ENCODE peak calls at places on chromosomes 3 and 15, in five cellular contexts. N is endodermal cell, P is HCT116, O is tibial nerve, G is Caco-2. R is an unnamed sample. For H3K36me3 and H3K9me3, the result is how much of the 10 kb centered on the place peaks cover.

GRCh38 chr3:53274938-53275666 is 19.3 kb upstream of the TKT start:
- DNase-seq in O (no peak), N (peak), G (no peak), P (no peak), R (no peak)

GRCh38 chr3:90091557-90091956 is 984.1 kb downstream of the EPHA3 start:
- DNase-seq in N (peak), O (peak), G (peak), P (no peak), R (peak)

GRCh38 chr15:65189102-65189740 is 4.1 kb upstream of the CLPX start:
- DNase-seq in P (peak), O (peak), N (peak), G (peak), R (peak)

GRCh38 chr3:134034005-134034785 is 4.5 kb upstream of the SLCO2A1 start:
- DNase-seq in O (no peak), N (no peak), G (no peak), P (no peak), R (no peak)

GRCh38 chr3:52530918-52531635 is 2.6 kb downstream of the NT5DC2 start:
- DNase-seq in N (no peak), O (no peak), G (no peak), P (no peak), R (no peak)

GRCh38 chr3:37779289-37780152 is 82.2 kb upstream of the CTDSPL start:
- DNase-seq in P (peak), N (peak), G (peak), O (no peak), R (peak)

GRCh38 chr15:73346735-73347312 is 21.9 kb downstream of the HCN4 start:
- DNase-seq in G (peak), P (peak), N (peak), O (peak), R (peak)

GRCh38 chr3:45689787-45690145 is 570 bp downstream of the SACM1L start:
- DNase-seq in P (no peak), G (no peak), N (no peak), O (no peak), R (no peak)

GRCh38 chr3:78988324-78988723 is 779.5 kb downstream of the ROBO1 start:
- DNase-seq in P (no peak), N (no peak), O (no peak), G (peak), R (no peak)

GRCh38 chr15:31255176-31255510 is 71.5 kb upstream of the KLF13 start:
- DNase-seq in G (no peak), P (no peak), O (no peak), N (no peak), R (no peak)

DNA sequence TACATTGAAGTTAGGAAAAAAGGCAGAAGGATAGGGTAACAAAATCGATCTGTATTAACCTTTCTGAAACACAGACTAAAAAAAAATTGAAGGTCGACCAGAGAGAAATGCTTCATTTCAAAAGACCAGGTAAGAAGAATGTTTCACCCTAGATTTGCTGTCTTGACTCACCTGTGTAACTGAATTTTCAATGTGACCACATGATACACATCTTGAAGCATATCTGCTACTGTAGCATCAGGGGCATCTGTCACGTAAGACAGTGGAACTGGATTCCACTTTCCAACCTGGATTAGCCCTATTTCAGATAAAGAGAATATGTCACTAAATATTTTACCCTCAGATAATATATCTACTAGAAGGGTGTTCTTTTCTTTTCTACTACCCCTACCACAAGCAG is 9.3 kb downstream of the SATB1 start:
- DNase-seq in N (no peak), P (no peak), G (no peak), O (no peak), R (no peak)
- H3K36me3 ChIP-seq in N (half or more), P (under half), G (under half), O (under half), R (under half)

DNA sequence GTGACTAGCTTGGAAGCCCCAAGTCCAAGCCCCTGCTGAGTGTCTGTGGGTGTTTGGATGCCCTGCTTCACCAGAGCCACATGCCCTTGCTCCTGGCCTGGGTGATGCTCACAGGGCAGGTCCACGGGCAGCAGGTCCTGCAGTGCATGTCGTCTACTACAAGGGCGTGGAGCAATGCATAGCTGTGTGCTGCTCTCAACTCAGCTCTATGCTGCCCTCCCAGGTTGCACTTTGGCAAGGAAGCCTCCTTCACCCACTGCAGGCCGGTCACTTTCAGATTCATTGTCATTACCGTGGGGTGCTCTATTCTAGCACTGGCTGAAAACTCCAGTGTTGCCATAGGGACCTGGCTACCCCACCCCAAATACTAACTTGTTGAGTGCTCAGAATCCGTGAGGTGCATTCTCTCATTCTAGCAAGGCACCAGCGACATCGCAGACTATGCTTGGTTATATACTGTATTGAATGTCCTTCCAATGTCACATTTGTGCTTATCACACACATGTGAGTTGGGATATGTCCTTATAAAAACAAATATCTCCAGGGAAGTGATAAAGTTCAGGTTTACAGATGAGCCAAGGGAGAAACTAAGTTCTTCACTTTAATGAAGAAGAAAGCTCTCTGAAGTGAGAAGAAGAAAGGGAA is 51.8 kb downstream of the GRAMD1C start:
- DNase-seq in G (peak), O (no peak), P (no peak), N (peak), R (no peak)
- TF ChIP-seq CTCF in G (no peak), O (no peak), P (no peak), N (peak), R (no peak)

DNA sequence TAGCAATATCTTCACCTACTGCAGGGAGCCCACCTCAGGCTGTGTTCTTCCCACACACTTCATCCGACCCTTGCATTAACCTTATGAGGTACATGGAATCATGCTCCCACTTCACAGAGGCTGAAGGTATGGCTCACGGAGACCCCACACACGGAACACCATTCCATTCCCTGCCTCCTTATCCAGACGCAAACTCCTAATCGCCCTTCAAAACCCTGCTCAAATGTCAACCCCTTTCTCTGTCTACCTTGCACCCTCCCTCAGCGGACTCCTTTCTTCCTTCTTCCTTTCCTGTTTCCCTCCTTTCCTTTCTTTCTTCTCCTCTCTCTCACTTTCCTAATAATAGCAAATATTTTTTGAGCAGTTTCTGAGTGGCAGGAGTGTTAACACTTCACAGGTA is 23.8 kb downstream of the IQSEC1 start:
- DNase-seq in N (no peak), O (no peak), G (no peak), P (no peak), R (no peak)
- H3K9me3 ChIP-seq in N (under half), O (under half), G (under half), P (under half), R (under half)

DNA sequence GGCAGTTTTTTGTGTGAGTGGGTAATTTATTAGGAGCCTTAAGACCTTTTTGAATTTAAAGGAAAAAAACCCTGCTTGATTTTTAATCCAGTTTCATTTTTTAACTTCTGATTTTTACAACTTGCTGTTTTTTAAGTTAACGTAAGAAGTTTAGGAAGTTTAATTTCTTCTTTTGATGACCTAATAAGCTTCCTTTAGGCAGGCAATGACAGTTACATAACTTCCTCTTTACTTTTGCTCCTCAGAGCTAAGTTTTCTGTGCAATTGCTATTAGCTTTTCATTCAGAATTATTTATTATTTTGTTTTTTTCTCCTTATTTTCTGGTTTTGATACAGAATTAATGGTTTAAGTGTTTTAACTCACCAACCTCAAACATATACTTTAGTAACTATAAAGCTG is 35.2 kb downstream of the ARMC8 start:
- DNase-seq in O (no peak), P (no peak), N (no peak), G (no peak), R (no peak)
- H3K36me3 ChIP-seq in O (under half), P (under half), N (under half), G (under half), R (under half)

GRCh38 chr3:196268270-196269163 is 19.0 kb downstream of the PCYT1A start:
- DNase-seq in P (no peak), O (no peak), N (peak), G (no peak), R (no peak)

GRCh38 chr3:196260784-196261183 is 26.7 kb downstream of the PCYT1A start:
- DNase-seq in N (no peak), O (no peak), P (no peak), G (no peak), R (no peak)

DNA sequence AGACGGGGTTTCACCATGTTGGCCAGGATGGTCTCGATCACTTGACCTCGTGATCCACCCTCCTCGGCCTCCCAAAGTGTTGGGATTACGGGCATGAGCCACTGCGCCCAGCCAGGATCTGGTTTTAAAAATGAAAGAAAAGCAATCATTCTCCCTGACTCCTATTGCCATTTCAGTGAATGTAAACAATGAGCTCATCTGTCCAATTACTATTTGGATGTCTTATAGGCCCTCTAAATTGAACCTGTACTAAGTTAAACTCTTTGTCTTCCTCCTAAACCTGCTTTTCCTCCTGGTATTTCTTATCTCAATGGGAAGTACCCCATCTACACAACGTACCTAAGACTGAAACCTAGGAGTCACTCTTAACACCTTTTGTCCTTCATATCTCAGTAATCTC is 23.7 kb downstream of the PCYT1A start:
- DNase-seq in N (no peak), P (no peak), O (no peak), G (no peak), R (no peak)
- TF ChIP-seq CTCF in N (no peak), P (no peak), O (no peak), G (no peak), R (no peak)

DNA sequence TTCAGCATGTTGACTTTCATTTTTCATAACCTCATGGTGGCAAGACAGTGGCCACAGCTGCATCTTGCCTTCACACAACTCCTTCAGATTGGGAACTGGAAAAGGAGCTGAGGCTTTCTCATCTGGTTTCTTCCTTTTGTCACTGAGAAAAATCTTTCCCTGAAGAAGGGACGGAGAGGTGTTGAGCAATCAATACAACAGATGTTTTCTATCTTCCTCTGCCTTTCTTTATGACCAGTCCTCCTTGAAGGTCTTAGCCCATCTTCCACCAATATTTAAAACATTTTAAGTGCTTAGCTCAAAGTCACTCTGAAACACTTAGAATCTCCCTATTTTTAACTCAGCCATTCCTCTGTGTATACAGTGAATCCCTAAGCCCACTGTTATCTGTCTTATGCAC is 11.9 kb downstream of the ZNF660 start:
- DNase-seq in O (no peak), P (no peak), G (no peak), N (no peak), R (no peak)
- H3K9me3 ChIP-seq in O (under half), P (under half), G (under half), N (half or more), R (under half)

GRCh38 chr15:63668601-63669000 is 71.4 kb downstream of the FBXL22 start:
- DNase-seq in O (no peak), P (no peak), N (no peak), G (no peak), R (no peak)
- H3K36me3 ChIP-seq in O (under half), P (under half), N (half or more), G (under half), R (under half)

R was measured in thyroid gland.